ENCODE peak calls at places on chromosomes 7 and 10, in five cellular contexts. One of them, this sample, is unnamed.

GRCh38 chr7:47346378-47346914 is 235.5 kb downstream of the TNS3 start:
- DNase-seq in hypothalamus: no peak
- DNase-seq in T-helper 1 cell: no peak
- DNase-seq in activated B cell treated with CpG ODN at 0.5 μM for 24 hours: no peak
- DNase-seq in NCI-H2171: no peak
- DNase-seq in this sample: no peak

GRCh38 chr7:74290999-74291441 is 1.8 kb downstream of the CLIP2 start:
- DNase-seq in activated B cell treated with CpG ODN at 0.5 μM for 24 hours: no peak
- DNase-seq in hypothalamus: no peak
- DNase-seq in T-helper 1 cell: no peak
- DNase-seq in NCI-H2171: no peak
- DNase-seq in this sample: no peak

GRCh38 chr10:13707156-13707881 is 120.6 kb downstream of the PRPF18 start:
- DNase-seq in hypothalamus: no peak
- DNase-seq in T-helper 1 cell: no peak
- DNase-seq in NCI-H2171: peak
- DNase-seq in activated B cell treated with CpG ODN at 0.5 μM for 24 hours: peak
- DNase-seq in this sample: no peak

GRCh38 chr10:133456041-133456951 is 2.6 kb downstream of the SCART1 start:
- DNase-seq in NCI-H2171: no peak
- DNase-seq in T-helper 1 cell: no peak
- DNase-seq in activated B cell treated with CpG ODN at 0.5 μM for 24 hours: no peak
- DNase-seq in hypothalamus: no peak
- DNase-seq in this sample: no peak

GRCh38 chr10:63738410-63738809 is 217.2 kb downstream of the REEP3 start:
- DNase-seq in T-helper 1 cell: no peak
- DNase-seq in NCI-H2171: no peak
- DNase-seq in hypothalamus: no peak
- DNase-seq in activated B cell treated with CpG ODN at 0.5 μM for 24 hours: no peak
- DNase-seq in this sample: no peak

GRCh38 chr10:132697568-132698200 is 88.3 kb downstream of the NKX6-2 start:
- DNase-seq in NCI-H2171: no peak
- DNase-seq in T-helper 1 cell: no peak
- DNase-seq in hypothalamus: no peak
- DNase-seq in activated B cell treated with CpG ODN at 0.5 μM for 24 hours: no peak
- DNase-seq in this sample: no peak

GRCh38 chr10:60099998-60100747 is 193.8 kb upstream of the CCDC6 start:
- DNase-seq in activated B cell treated with CpG ODN at 0.5 μM for 24 hours: no peak
- DNase-seq in hypothalamus: no peak
- DNase-seq in T-helper 1 cell: no peak
- DNase-seq in NCI-H2171: peak
- DNase-seq in this sample: peak

GRCh38 chr10:58291538-58292174 is 22.7 kb downstream of the CISD1 start:
- DNase-seq in hypothalamus: no peak
- DNase-seq in activated B cell treated with CpG ODN at 0.5 μM for 24 hours: no peak
- DNase-seq in T-helper 1 cell: peak
- DNase-seq in NCI-H2171: no peak
- DNase-seq in this sample: no peak

GRCh38 chr10:8911032-8911431 is 856.5 kb downstream of the GATA3 start:
- DNase-seq in hypothalamus: no peak
- DNase-seq in T-helper 1 cell: no peak
- DNase-seq in activated B cell treated with CpG ODN at 0.5 μM for 24 hours: no peak
- DNase-seq in NCI-H2171: no peak
- DNase-seq in this sample: no peak

GRCh38 chr7:153910604-153911003 is 141.6 kb upstream of the DPP6 start:
- DNase-seq in NCI-H2171: no peak
- DNase-seq in activated B cell treated with CpG ODN at 0.5 μM for 24 hours: no peak
- DNase-seq in T-helper 1 cell: no peak
- DNase-seq in hypothalamus: no peak
- DNase-seq in this sample: no peak

GRCh38 chr10:44284198-44285084 is 100.5 kb downstream of the CXCL12 start:
- DNase-seq in T-helper 1 cell: no peak
- DNase-seq in hypothalamus: no peak
- DNase-seq in activated B cell treated with CpG ODN at 0.5 μM for 24 hours: no peak
- DNase-seq in NCI-H2171: no peak
- DNase-seq in this sample: no peak

GRCh38 chr7:71131753-71132520 is at the start of gene GALNT17:
- DNase-seq in hypothalamus: no peak
- DNase-seq in T-helper 1 cell: no peak
- DNase-seq in activated B cell treated with CpG ODN at 0.5 μM for 24 hours: no peak
- DNase-seq in NCI-H2171: peak
- DNase-seq in this sample: no peak

GRCh38 chr7:105751054-105751453 is 125.3 kb downstream of the ATXN7L1 start:
- DNase-seq in hypothalamus: no peak
- DNase-seq in T-helper 1 cell: no peak
- DNase-seq in NCI-H2171: no peak
- DNase-seq in activated B cell treated with CpG ODN at 0.5 μM for 24 hours: no peak
- DNase-seq in this sample: no peak

GRCh38 chr7:137519964-137520363 is 176.4 kb upstream of the PTN start:
- DNase-seq in hypothalamus: no peak
- DNase-seq in NCI-H2171: no peak
- DNase-seq in activated B cell treated with CpG ODN at 0.5 μM for 24 hours: no peak
- DNase-seq in T-helper 1 cell: no peak
- DNase-seq in this sample: no peak

GRCh38 chr10:61786728-61787127 is 114.8 kb upstream of the ARID5B start:
- DNase-seq in hypothalamus: no peak
- DNase-seq in T-helper 1 cell: no peak
- DNase-seq in NCI-H2171: no peak
- DNase-seq in activated B cell treated with CpG ODN at 0.5 μM for 24 hours: no peak
- DNase-seq in this sample: no peak

GRCh38 chr7:150983893-150984368 is 5.8 kb upstream of the KCNH2 start:
- DNase-seq in T-helper 1 cell: no peak
- DNase-seq in hypothalamus: no peak
- DNase-seq in activated B cell treated with CpG ODN at 0.5 μM for 24 hours: no peak
- DNase-seq in NCI-H2171: no peak
- DNase-seq in this sample: no peak

GRCh38 chr7:99244942-99245341 is 27.7 kb upstream of the MYH16 start:
- DNase-seq in activated B cell treated with CpG ODN at 0.5 μM for 24 hours: no peak
- DNase-seq in hypothalamus: no peak
- DNase-seq in NCI-H2171: no peak
- DNase-seq in T-helper 1 cell: no peak
- DNase-seq in this sample: no peak

GRCh38 chr7:106732045-106732444 is 71.1 kb upstream of the CCDC71L start:
- DNase-seq in activated B cell treated with CpG ODN at 0.5 μM for 24 hours: no peak
- DNase-seq in NCI-H2171: no peak
- DNase-seq in hypothalamus: no peak
- DNase-seq in T-helper 1 cell: no peak
- DNase-seq in this sample: no peak

GRCh38 chr10:122213766-122214165 is 57.3 kb upstream of the BTBD16 start:
- DNase-seq in activated B cell treated with CpG ODN at 0.5 μM for 24 hours: no peak
- DNase-seq in hypothalamus: no peak
- DNase-seq in NCI-H2171: no peak
- DNase-seq in T-helper 1 cell: no peak
- DNase-seq in this sample: no peak

GRCh38 chr10:103897241-103897774 is 20.7 kb downstream of the STN1 start:
- DNase-seq in activated B cell treated with CpG ODN at 0.5 μM for 24 hours: no peak
- DNase-seq in NCI-H2171: no peak
- DNase-seq in hypothalamus: no peak
- DNase-seq in T-helper 1 cell: no peak
- DNase-seq in this sample: no peak

GRCh38 chr10:35265435-35265834 is 70.9 kb upstream of the CCNY start:
- DNase-seq in activated B cell treated with CpG ODN at 0.5 μM for 24 hours: no peak
- DNase-seq in NCI-H2171: no peak
- DNase-seq in hypothalamus: no peak
- DNase-seq in T-helper 1 cell: no peak
- DNase-seq in this sample: no peak

GRCh38 chr10:132659206-132660091 is 121.9 kb downstream of the INPP5A start:
- DNase-seq in T-helper 1 cell: no peak
- DNase-seq in hypothalamus: no peak
- DNase-seq in NCI-H2171: no peak
- DNase-seq in activated B cell treated with CpG ODN at 0.5 μM for 24 hours: no peak
- DNase-seq in this sample: no peak

GRCh38 chr10:132665946-132666732 is 119.8 kb downstream of the NKX6-2 start:
- DNase-seq in T-helper 1 cell: no peak
- DNase-seq in activated B cell treated with CpG ODN at 0.5 μM for 24 hours: no peak
- DNase-seq in hypothalamus: no peak
- DNase-seq in NCI-H2171: no peak
- DNase-seq in this sample: peak

GRCh38 chr7:145082366-145083240 is 246.8 kb upstream of the TPK1 start:
- DNase-seq in hypothalamus: no peak
- DNase-seq in NCI-H2171: peak
- DNase-seq in activated B cell treated with CpG ODN at 0.5 μM for 24 hours: no peak
- DNase-seq in T-helper 1 cell: no peak
- DNase-seq in this sample: no peak

GRCh38 chr10:97466755-97467154 is 20.8 kb downstream of the ZDHHC16 start:
- DNase-seq in hypothalamus: no peak
- DNase-seq in NCI-H2171: no peak
- DNase-seq in T-helper 1 cell: no peak
- DNase-seq in activated B cell treated with CpG ODN at 0.5 μM for 24 hours: no peak
- DNase-seq in this sample: no peak

GRCh38 chr7:91512958-91513357 is 248.7 kb downstream of the FZD1 start:
- DNase-seq in hypothalamus: no peak
- DNase-seq in activated B cell treated with CpG ODN at 0.5 μM for 24 hours: no peak
- DNase-seq in T-helper 1 cell: no peak
- DNase-seq in NCI-H2171: no peak
- DNase-seq in this sample: no peak

GRCh38 chr10:1153253-1153763 is 97.1 kb downstream of the WDR37 start:
- DNase-seq in activated B cell treated with CpG ODN at 0.5 μM for 24 hours: no peak
- DNase-seq in T-helper 1 cell: no peak
- DNase-seq in NCI-H2171: no peak
- DNase-seq in hypothalamus: no peak
- DNase-seq in this sample: no peak

GRCh38 chr7:45237788-45238461 is 80.3 kb downstream of the RAMP3 start:
- DNase-seq in T-helper 1 cell: no peak
- DNase-seq in activated B cell treated with CpG ODN at 0.5 μM for 24 hours: no peak
- DNase-seq in NCI-H2171: peak
- DNase-seq in hypothalamus: no peak
- DNase-seq in this sample: no peak

GRCh38 chr7:128323489-128324362 is 20.0 kb downstream of the RBM28 start:
- DNase-seq in T-helper 1 cell: no peak
- DNase-seq in hypothalamus: no peak
- DNase-seq in activated B cell treated with CpG ODN at 0.5 μM for 24 hours: no peak
- DNase-seq in NCI-H2171: no peak
- DNase-seq in this sample: no peak

GRCh38 chr10:5551531-5552375 is 27.0 kb downstream of the CALML3 start:
- DNase-seq in hypothalamus: no peak
- DNase-seq in activated B cell treated with CpG ODN at 0.5 μM for 24 hours: no peak
- DNase-seq in T-helper 1 cell: no peak
- DNase-seq in NCI-H2171: no peak
- DNase-seq in this sample: no peak